ENCODE peak calls at places on chromosomes 1 and 21, in ten cellular contexts. F is neuronal stem cell; U is cerebellum; Y is activated naive CD8-positive, alpha-beta T cell treated with anti-CD3 and anti-CD28 coated beads, Interleukin-2, amount 50 U/mL, for 16 hours; W is RPMI7951; K is activated T-cell treated with anti-CD3 and anti-CD28 coated beads, Interleukin-2, amount 50 U/mL, for 24 hours; B is fibroblast of mammary gland; V is HuH-7.5; D is PC-3; P is GM12878. C is an unnamed sample.

GRCh38 chr1:8204823-8205222 is 113.1 kb upstream of the SLC45A1 start:
- DNase-seq in F (no peak), U (no peak), Y (no peak), W (no peak), K (no peak), B (no peak), V (no peak), D (no peak), P (no peak), C (no peak)

GRCh38 chr1:19338323-19338762 is 26.2 kb downstream of the SLC66A1 start:
- DNase-seq in F (peak), U (peak), Y (no peak), W (no peak), K (no peak), B (no peak), V (no peak), D (no peak), P (no peak), C (no peak)

GRCh38 chr1:209123601-209124000 is 459.9 kb upstream of the CAMK1G start:
- DNase-seq in F (no peak), U (peak), Y (no peak), W (no peak), K (no peak), B (no peak), V (no peak), D (no peak), P (no peak), C (no peak)

GRCh38 chr1:158283965-158284364 is 5.8 kb upstream of the CD1C start:
- DNase-seq in F (no peak), U (no peak), Y (no peak), W (no peak), K (no peak), B (no peak), V (no peak), D (no peak), P (peak), C (no peak)

GRCh38 chr1:29379438-29380073 is 143.2 kb downstream of the PTPRU start:
- DNase-seq in F (peak), U (no peak), Y (no peak), W (peak), K (no peak), B (peak), V (no peak), D (peak), P (peak), C (no peak)

GRCh38 chr1:145960468-145961108 is 2.8 kb upstream of the LIX1L start:
- DNase-seq in F (peak), U (peak), Y (no peak), W (peak), K (peak), B (peak), V (peak), D (peak), P (no peak), C (peak)

GRCh38 chr1:186662752-186663151 is 17.5 kb downstream of the PTGS2 start:
- DNase-seq in F (no peak), U (no peak), Y (no peak), W (no peak), K (no peak), B (peak), V (no peak), D (peak), P (no peak), C (no peak)

GRCh38 chr1:225343618-225344017 is 84.2 kb downstream of the LBR start:
- DNase-seq in F (no peak), U (no peak), Y (no peak), W (peak), K (no peak), B (peak), V (no peak), D (peak), P (no peak), C (no peak)

GRCh38 chr1:93616996-93617669 is 64.5 kb downstream of the BCAR3 start:
- DNase-seq in F (no peak), U (peak), Y (no peak), W (peak), K (no peak), B (no peak), V (no peak), D (no peak), P (no peak), C (peak)

GRCh38 chr1:221740941-221741363 is 937 bp downstream of the DUSP10 start:
- DNase-seq in F (no peak), U (no peak), Y (no peak), W (no peak), K (peak), B (peak), V (no peak), D (peak), P (no peak), C (no peak)

GRCh38 chr1:42167611-42168396 is 3.3 kb upstream of the GUCA2A start:
- DNase-seq in F (no peak), U (no peak), Y (no peak), W (no peak), K (no peak), B (no peak), V (no peak), D (peak), P (no peak), C (no peak)

GRCh38 chr1:20417581-20417980 is 68.4 kb downstream of the CAMK2N1 start:
- DNase-seq in F (no peak), U (no peak), Y (no peak), W (no peak), K (no peak), B (no peak), V (no peak), D (no peak), P (no peak), C (no peak)

GRCh38 chr1:245270972-245271371 is 116.2 kb downstream of the KIF26B start:
- DNase-seq in F (no peak), U (no peak), Y (no peak), W (no peak), K (no peak), B (no peak), V (no peak), D (no peak), P (no peak), C (no peak)

GRCh38 chr1:235302143-235302542 is 25.8 kb downstream of the ARID4B start:
- DNase-seq in F (no peak), U (no peak), Y (no peak), W (no peak), K (no peak), B (no peak), V (no peak), D (no peak), P (no peak), C (no peak)

GRCh38 chr1:80639777-80640533 is 1160.8 kb upstream of the ADGRL2 start:
- DNase-seq in F (no peak), U (no peak), Y (no peak), W (no peak), K (no peak), B (no peak), V (no peak), D (no peak), P (peak), C (no peak)

GRCh38 chr1:53576381-53576801 is 117.2 kb downstream of the DMRTB1 start:
- DNase-seq in F (no peak), U (no peak), Y (no peak), W (no peak), K (no peak), B (no peak), V (no peak), D (no peak), P (no peak), C (no peak)

GRCh38 chr1:108877324-108877812 is 583 bp downstream of the GPSM2 start:
- DNase-seq in F (peak), U (peak), Y (no peak), W (peak), K (no peak), B (peak), V (no peak), D (peak), P (no peak), C (no peak)

GRCh38 chr1:41444246-41444645 is 40.2 kb downstream of the EDN2 start:
- DNase-seq in F (no peak), U (no peak), Y (no peak), W (no peak), K (no peak), B (no peak), V (no peak), D (no peak), P (no peak), C (no peak)

GRCh38 chr21:32112194-32112593 is 166.7 kb downstream of the MIS18A start:
- DNase-seq in F (no peak), U (no peak), Y (no peak), W (no peak), K (no peak), B (no peak), V (no peak), D (no peak), P (no peak), C (no peak)

GRCh38 chr1:74652711-74653131 is 20.9 kb downstream of the ERICH3 start:
- DNase-seq in F (no peak), U (no peak), Y (no peak), W (peak), K (no peak), B (peak), V (no peak), D (peak), P (peak), C (no peak)

GRCh38 chr1:97427371-97427770 is 493.5 kb downstream of the DPYD start:
- DNase-seq in F (no peak), U (no peak), Y (no peak), W (no peak), K (no peak), B (no peak), V (no peak), D (no peak), P (peak), C (no peak)

GRCh38 chr1:165456114-165456513 is 11.2 kb upstream of the RXRG start:
- DNase-seq in F (no peak), U (no peak), Y (no peak), W (no peak), K (no peak), B (no peak), V (no peak), D (peak), P (no peak), C (no peak)

GRCh38 chr1:58249371-58249728 is 297.2 kb downstream of the OMA1 start:
- DNase-seq in F (no peak), U (no peak), Y (no peak), W (no peak), K (no peak), B (no peak), V (no peak), D (no peak), P (no peak), C (no peak)

GRCh38 chr1:198778049-198778448 is 139.2 kb downstream of the PTPRC start:
- DNase-seq in F (no peak), U (no peak), Y (no peak), W (no peak), K (no peak), B (peak), V (no peak), D (no peak), P (no peak), C (no peak)

C was measured in ascending aorta.